ENCODE peak calls at places on chromosomes 12 and 14, in six cellular contexts. N is Peyer's patch; D is fibroblast of pulmonary artery; J is stimulated activated CD4-positive, alpha-beta T cell treated with anti-CD3 and anti-CD28 coated beads, TNF-alpha, amount 100 ng/mL, for 1 hour; E is AG04450; T is NAMALWA. C is an unnamed sample.

GRCh38 chr12:108386704-108387360 is 47.7 kb upstream of the CMKLR1 start:
- DNase-seq in N (no peak), D (no peak), J (no peak), E (no peak), T (no peak), C (no peak)

GRCh38 chr12:10184261-10184843 is 5.5 kb downstream of the TMEM52B start:
- DNase-seq in N (no peak), D (peak; percentile 56), J (no peak), E (peak; percentile 88), T (no peak), C (no peak)

GRCh38 chr12:124804011-124804621 is 59.5 kb downstream of the SCARB1 start:
- DNase-seq in N (no peak), D (no peak), J (no peak), E (no peak), T (peak; percentile 47), C (peak; percentile 66)

GRCh38 chr14:44463386-44464004 is 43.6 kb downstream of the FSCB start:
- DNase-seq in N (no peak), D (peak; percentile 31), J (no peak), E (no peak), T (no peak), C (no peak)

GRCh38 chr12:51971679-51972423 is 20.4 kb downstream of the ACVR1B start:
- DNase-seq in N (no peak), D (peak; percentile 53), J (no peak), E (no peak), T (peak; percentile 23), C (no peak)

GRCh38 chr14:72904840-72905561 is 11.1 kb upstream of the DPF3 start:
- DNase-seq in N (peak; percentile 85), D (peak; percentile 89), J (peak; percentile 35), E (peak; percentile 49), T (peak; percentile 61), C (peak; percentile 73)

GRCh38 chr12:663293-663871 is at the start of gene NINJ2:
- DNase-seq in N (no peak), D (peak; percentile 40), J (no peak), E (no peak), T (no peak), C (no peak)

GRCh38 chr14:67515386-67516079 is 17.6 kb upstream of the PLEKHH1 start:
- DNase-seq in N (no peak), D (peak; percentile 10), J (no peak), E (no peak), T (peak; percentile 32), C (peak; percentile 7)

GRCh38 chr14:76328457-76329137 is 47.3 kb upstream of the ESRRB start:
- DNase-seq in N (no peak), D (no peak), J (no peak), E (no peak), T (no peak), C (no peak)

GRCh38 chr14:64723691-64724577 is 19.7 kb downstream of the PLEKHG3 start:
- DNase-seq in N (peak; percentile 65), D (no peak), J (no peak), E (no peak), T (no peak), C (no peak)

GRCh38 chr14:28671425-28671824 is 95.2 kb upstream of the FOXG1 start:
- DNase-seq in N (no peak), D (peak; percentile 81), J (no peak), E (no peak), T (no peak), C (no peak)

GRCh38 chr12:80861636-80862378 is 75.9 kb downstream of the LIN7A start:
- DNase-seq in N (no peak), D (peak; percentile 56), J (no peak), E (peak; percentile 8), T (no peak), C (no peak)

GRCh38 chr12:3421191-3421590 is 69.8 kb upstream of the PRMT8 start:
- DNase-seq in N (no peak), D (no peak), J (no peak), E (no peak), T (no peak), C (no peak)

GRCh38 chr12:47032644-47033043 is 46.8 kb upstream of the PCED1B start:
- DNase-seq in N (no peak), D (peak; percentile 87), J (no peak), E (no peak), T (peak; percentile 59), C (peak; percentile 52)

GRCh38 chr14:42460673-42461072 is 854.0 kb downstream of the LRFN5 start:
- DNase-seq in N (no peak), D (no peak), J (no peak), E (no peak), T (no peak), C (no peak)

GRCh38 chr14:31441273-31442110 is 15.8 kb downstream of the DTD2 start:
- DNase-seq in N (no peak), D (peak; percentile 77), J (no peak), E (no peak), T (no peak), C (no peak)

GRCh38 chr14:86574026-86574777 is 1044.3 kb downstream of the FLRT2 start:
- DNase-seq in N (no peak), D (peak; percentile 59), J (no peak), E (peak; percentile 29), T (no peak), C (no peak)

GRCh38 chr12:90058721-90059120 is 350.1 kb upstream of the ATP2B1 start:
- DNase-seq in N (no peak), D (peak; percentile 91), J (no peak), E (peak; percentile 75), T (no peak), C (no peak)

GRCh38 chr14:83196235-83196634 is 1662.6 kb upstream of the SEL1L start:
- DNase-seq in N (no peak), D (no peak), J (no peak), E (no peak), T (no peak), C (no peak)

GRCh38 chr14:26775765-26776577 is 178.1 kb upstream of the NOVA1 start:
- DNase-seq in N (no peak), D (peak; percentile 90), J (no peak), E (no peak), T (no peak), C (no peak)

GRCh38 chr12:100669922-100670321 is 96.4 kb downstream of the GAS2L3 start:
- DNase-seq in N (no peak), D (no peak), J (no peak), E (no peak), T (no peak), C (no peak)

GRCh38 chr12:100279612-100280244 is 12.8 kb downstream of the SCYL2 start:
- DNase-seq in N (no peak), D (peak; percentile 13), J (no peak), E (no peak), T (no peak), C (peak; percentile 63)

GRCh38 chr12:111434049-111434448 is 28.3 kb downstream of the SH2B3 start:
- DNase-seq in N (no peak), D (no peak), J (no peak), E (no peak), T (no peak), C (no peak)

GRCh38 chr12:5808956-5809355 is 136.1 kb downstream of the ANO2 start:
- DNase-seq in N (no peak), D (no peak), J (no peak), E (no peak), T (no peak), C (no peak)

GRCh38 chr14:77599894-77600293 is 16.5 kb downstream of the SPTLC2 start:
- DNase-seq in N (no peak), D (no peak), J (no peak), E (no peak), T (no peak), C (peak; percentile 7)

GRCh38 chr12:89259831-89260230 is 92.5 kb downstream of the DUSP6 start:
- DNase-seq in N (no peak), D (peak; percentile 27), J (no peak), E (no peak), T (no peak), C (no peak)

GRCh38 chr12:10661338-10661737 is 12.5 kb downstream of the STYK1 start:
- DNase-seq in N (peak; percentile 58), D (peak; percentile 12), J (no peak), E (no peak), T (no peak), C (no peak)

GRCh38 chr14:67680121-67680602 is 5.7 kb upstream of the VTI1B start:
- DNase-seq in N (no peak), D (peak; percentile 93), J (no peak), E (peak; percentile 59), T (no peak), C (no peak)

GRCh38 chr14:104477804-104478375 is 101.7 kb upstream of the C14orf180 start:
- DNase-seq in N (no peak), D (no peak), J (no peak), E (no peak), T (no peak), C (no peak)

GRCh38 chr14:95320076-95320895 is 578 bp upstream of the CLMN start:
- DNase-seq in N (no peak), D (no peak), J (no peak), E (no peak), T (peak; percentile 29), C (no peak)

GRCh38 chr14:51451561-51451960 is 200.1 kb upstream of the FRMD6 start:
- DNase-seq in N (no peak), D (no peak), J (no peak), E (no peak), T (no peak), C (no peak)

GRCh38 chr12:113727651-113728061 is 238.5 kb downstream of the RBM19 start:
- DNase-seq in N (no peak), D (peak; percentile 3), J (no peak), E (no peak), T (no peak), C (peak; percentile 69)

GRCh38 chr14:24092110-24092959 is 1.8 kb upstream of the PCK2 start:
- DNase-seq in N (peak; percentile 79), D (no peak), J (no peak), E (no peak), T (no peak), C (no peak)

C was measured in Caco-2.